ENCODE peak calls at places on chromosomes 11 and 22, in seven cellular contexts. One of them, this sample, is unnamed.

GRCh38 chr22:18977824-18978425 is 41.8 kb upstream of the PRODH start:
- DNase-seq in coronary artery: no peak
- DNase-seq in H9: no peak
- DNase-seq in OCI-LY7: no peak
- DNase-seq in HFF-Myc: no peak
- DNase-seq in CD8-positive, alpha-beta T cell: no peak
- DNase-seq in upper lobe of right lung: peak
- DNase-seq in this sample: no peak

GRCh38 chr11:114036156-114036811 is 23.2 kb upstream of the ZBTB16 start:
- DNase-seq in coronary artery: peak
- DNase-seq in H9: peak
- DNase-seq in OCI-LY7: peak
- DNase-seq in HFF-Myc: no peak
- DNase-seq in CD8-positive, alpha-beta T cell: peak
- DNase-seq in upper lobe of right lung: peak
- DNase-seq in this sample: peak

GRCh38 chr11:126874276-126874675 is 126.3 kb downstream of the KIRREL3 start:
- DNase-seq in coronary artery: no peak
- DNase-seq in H9: no peak
- DNase-seq in OCI-LY7: no peak
- DNase-seq in HFF-Myc: no peak
- DNase-seq in CD8-positive, alpha-beta T cell: no peak
- DNase-seq in upper lobe of right lung: no peak
- DNase-seq in this sample: no peak

GRCh38 chr11:63917685-63918523 is 940 bp upstream of the RCOR2 start:
- DNase-seq in coronary artery: peak
- DNase-seq in H9: peak
- DNase-seq in OCI-LY7: peak
- DNase-seq in HFF-Myc: no peak
- DNase-seq in CD8-positive, alpha-beta T cell: no peak
- DNase-seq in upper lobe of right lung: no peak
- DNase-seq in this sample: peak

GRCh38 chr22:21443735-21444421 is 23.3 kb upstream of the TMEM191C start:
- DNase-seq in coronary artery: peak
- DNase-seq in H9: peak
- DNase-seq in OCI-LY7: no peak
- DNase-seq in HFF-Myc: no peak
- DNase-seq in CD8-positive, alpha-beta T cell: no peak
- DNase-seq in upper lobe of right lung: peak
- DNase-seq in this sample: no peak

GRCh38 chr22:37521236-37521739 is 2.1 kb upstream of the CARD10 start:
- DNase-seq in coronary artery: no peak
- DNase-seq in H9: no peak
- DNase-seq in OCI-LY7: no peak
- DNase-seq in HFF-Myc: no peak
- DNase-seq in CD8-positive, alpha-beta T cell: no peak
- DNase-seq in upper lobe of right lung: no peak
- DNase-seq in this sample: no peak

GRCh38 chr22:31945971-31946680 is 1.8 kb downstream of the YWHAH start:
- DNase-seq in coronary artery: no peak
- DNase-seq in H9: no peak
- DNase-seq in OCI-LY7: peak
- DNase-seq in HFF-Myc: no peak
- DNase-seq in CD8-positive, alpha-beta T cell: no peak
- DNase-seq in upper lobe of right lung: no peak
- DNase-seq in this sample: no peak

GRCh38 chr11:24779791-24780190 is 282.9 kb downstream of the LUZP2 start:
- DNase-seq in coronary artery: no peak
- DNase-seq in H9: no peak
- DNase-seq in OCI-LY7: no peak
- DNase-seq in HFF-Myc: no peak
- DNase-seq in CD8-positive, alpha-beta T cell: no peak
- DNase-seq in upper lobe of right lung: no peak
- DNase-seq in this sample: no peak

GRCh38 chr22:46511391-46512370 is 25.7 kb downstream of the CELSR1 start:
- DNase-seq in coronary artery: no peak
- DNase-seq in H9: no peak
- DNase-seq in OCI-LY7: no peak
- DNase-seq in HFF-Myc: no peak
- DNase-seq in CD8-positive, alpha-beta T cell: no peak
- DNase-seq in upper lobe of right lung: no peak
- DNase-seq in this sample: no peak

GRCh38 chr11:117862753-117863152 is 13.7 kb downstream of the FXYD6 start:
- DNase-seq in coronary artery: no peak
- DNase-seq in H9: peak
- DNase-seq in OCI-LY7: no peak
- DNase-seq in HFF-Myc: no peak
- DNase-seq in CD8-positive, alpha-beta T cell: no peak
- DNase-seq in upper lobe of right lung: no peak
- DNase-seq in this sample: no peak

GRCh38 chr11:8251767-8252295 is 11.8 kb downstream of the LMO1 start:
- DNase-seq in coronary artery: no peak
- DNase-seq in H9: peak
- DNase-seq in OCI-LY7: no peak
- DNase-seq in HFF-Myc: no peak
- DNase-seq in CD8-positive, alpha-beta T cell: no peak
- DNase-seq in upper lobe of right lung: peak
- DNase-seq in this sample: no peak

GRCh38 chr11:12139144-12139881 is 28.9 kb downstream of the MICAL2 start:
- DNase-seq in coronary artery: no peak
- DNase-seq in H9: no peak
- DNase-seq in OCI-LY7: no peak
- DNase-seq in HFF-Myc: no peak
- DNase-seq in CD8-positive, alpha-beta T cell: no peak
- DNase-seq in upper lobe of right lung: peak
- DNase-seq in this sample: no peak

GRCh38 chr11:32154275-32154674 is 63.4 kb downstream of the RCN1 start:
- DNase-seq in coronary artery: no peak
- DNase-seq in H9: no peak
- DNase-seq in OCI-LY7: no peak
- DNase-seq in HFF-Myc: no peak
- DNase-seq in CD8-positive, alpha-beta T cell: no peak
- DNase-seq in upper lobe of right lung: no peak
- DNase-seq in this sample: no peak
- TF ChIP-seq CTCF in coronary artery: no peak
- TF ChIP-seq CTCF in H9: peak
- TF ChIP-seq CTCF in OCI-LY7: no peak
- TF ChIP-seq CTCF in HFF-Myc: peak
- TF ChIP-seq CTCF in CD8-positive, alpha-beta T cell: no peak
- TF ChIP-seq CTCF in upper lobe of right lung: no peak
- TF ChIP-seq CTCF in this sample: no peak

DNA sequence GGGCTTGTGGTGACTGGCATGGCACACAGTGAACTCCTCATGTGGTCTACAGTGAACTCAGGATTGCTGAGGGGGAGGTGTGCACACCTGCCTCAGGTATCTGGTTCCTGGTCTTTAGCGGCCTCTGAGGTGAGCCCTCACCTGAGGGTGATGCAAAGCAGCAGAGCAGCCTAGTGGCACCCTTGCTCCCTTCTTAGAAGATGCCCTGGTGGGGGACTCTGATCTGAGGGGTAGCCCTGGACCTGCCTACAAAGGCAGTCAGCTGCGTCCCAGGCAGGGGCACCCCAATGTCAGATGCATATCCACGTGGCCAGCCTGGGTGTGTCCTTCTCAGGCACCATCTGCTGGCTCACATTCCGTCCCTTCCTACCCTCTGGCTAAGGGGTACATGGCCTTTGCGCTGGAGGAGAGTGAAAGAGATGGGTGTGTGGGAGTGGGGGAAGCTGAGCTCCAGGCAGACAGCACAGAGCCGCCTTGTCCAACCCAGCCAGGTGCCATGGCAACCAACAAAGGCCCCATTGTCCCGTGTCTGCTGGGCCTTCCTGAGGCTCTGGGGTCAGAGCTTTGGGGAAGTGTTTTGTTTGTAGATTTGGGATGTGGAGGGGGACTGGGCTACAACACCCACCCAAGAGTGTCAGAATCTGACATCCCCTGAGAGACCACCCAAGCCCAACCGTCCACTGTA is 5.8 kb downstream of the PLEKHB1 start:
- DNase-seq in coronary artery: no peak
- DNase-seq in H9: no peak
- DNase-seq in OCI-LY7: no peak
- DNase-seq in HFF-Myc: no peak
- DNase-seq in CD8-positive, alpha-beta T cell: no peak
- DNase-seq in upper lobe of right lung: peak
- DNase-seq in this sample: peak
- TF ChIP-seq CTCF in coronary artery: no peak
- TF ChIP-seq CTCF in H9: no peak
- TF ChIP-seq CTCF in OCI-LY7: no peak
- TF ChIP-seq CTCF in HFF-Myc: no peak
- TF ChIP-seq CTCF in CD8-positive, alpha-beta T cell: no peak
- TF ChIP-seq CTCF in upper lobe of right lung: no peak
- TF ChIP-seq CTCF in this sample: no peak

GRCh38 chr22:27919943-27920755 is 1.1 kb upstream of the PITPNB start:
- DNase-seq in coronary artery: peak
- DNase-seq in H9: peak
- DNase-seq in OCI-LY7: no peak
- DNase-seq in HFF-Myc: peak
- DNase-seq in CD8-positive, alpha-beta T cell: no peak
- DNase-seq in upper lobe of right lung: no peak
- DNase-seq in this sample: peak
- TF ChIP-seq CTCF in coronary artery: no peak
- TF ChIP-seq CTCF in H9: peak
- TF ChIP-seq CTCF in OCI-LY7: no peak
- TF ChIP-seq CTCF in HFF-Myc: no peak
- TF ChIP-seq CTCF in CD8-positive, alpha-beta T cell: no peak
- TF ChIP-seq CTCF in upper lobe of right lung: no peak
- TF ChIP-seq CTCF in this sample: no peak

GRCh38 chr22:38861170-38861874 is 10.7 kb downstream of the CBX6 start:
- DNase-seq in coronary artery: no peak
- DNase-seq in H9: peak
- DNase-seq in OCI-LY7: no peak
- DNase-seq in HFF-Myc: no peak
- DNase-seq in CD8-positive, alpha-beta T cell: no peak
- DNase-seq in upper lobe of right lung: peak
- DNase-seq in this sample: no peak
- TF ChIP-seq CTCF in coronary artery: no peak
- TF ChIP-seq CTCF in H9: peak
- TF ChIP-seq CTCF in OCI-LY7: peak
- TF ChIP-seq CTCF in HFF-Myc: no peak
- TF ChIP-seq CTCF in CD8-positive, alpha-beta T cell: no peak
- TF ChIP-seq CTCF in upper lobe of right lung: no peak
- TF ChIP-seq CTCF in this sample: no peak

DNA sequence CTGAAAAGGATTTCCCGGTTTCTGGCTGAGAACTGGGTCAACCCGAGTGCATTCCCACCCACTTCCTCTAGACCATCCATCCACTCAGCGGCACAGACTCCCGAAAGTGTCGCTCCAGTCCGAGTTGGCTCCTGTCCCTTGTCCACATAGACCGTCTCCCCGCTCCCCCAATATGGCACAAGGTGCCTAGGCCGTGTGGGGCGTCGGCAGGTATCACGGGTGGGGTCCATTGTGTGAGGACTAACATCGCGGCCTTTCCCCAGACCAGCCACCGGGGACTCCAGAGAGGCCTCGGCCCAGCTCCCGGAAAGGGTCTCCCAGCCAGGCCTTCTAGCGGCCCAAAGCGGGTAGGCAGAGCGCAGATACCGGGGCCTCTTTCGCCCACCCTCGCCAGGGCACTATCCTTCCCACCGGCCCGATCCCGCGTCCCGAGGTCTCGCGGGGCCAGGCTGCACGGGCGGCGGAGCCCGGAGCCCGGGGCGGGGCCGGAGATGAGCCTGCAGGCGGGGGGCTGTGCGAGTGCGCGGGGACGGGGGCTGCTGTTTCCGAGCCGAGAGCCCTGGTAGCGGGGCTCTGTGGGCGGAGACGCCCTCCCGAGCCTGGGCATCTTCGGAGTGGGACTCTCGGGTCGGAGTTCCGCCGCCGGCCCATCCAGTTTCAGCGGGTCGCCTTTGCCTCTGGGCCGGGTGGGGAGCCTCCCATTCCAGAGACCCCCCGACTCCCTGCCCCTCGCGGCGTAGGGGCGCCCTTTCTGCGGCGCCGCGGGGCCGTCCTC is 21.1 kb downstream of the SERPINH1 start:
- DNase-seq in coronary artery: peak
- DNase-seq in H9: peak
- DNase-seq in OCI-LY7: peak
- DNase-seq in HFF-Myc: no peak
- DNase-seq in CD8-positive, alpha-beta T cell: peak
- DNase-seq in upper lobe of right lung: peak
- DNase-seq in this sample: peak
- TF ChIP-seq CTCF in coronary artery: peak
- TF ChIP-seq CTCF in H9: peak
- TF ChIP-seq CTCF in OCI-LY7: no peak
- TF ChIP-seq CTCF in HFF-Myc: peak
- TF ChIP-seq CTCF in CD8-positive, alpha-beta T cell: no peak
- TF ChIP-seq CTCF in upper lobe of right lung: peak
- TF ChIP-seq CTCF in this sample: peak

GRCh38 chr22:36204641-36205032 is 3.0 kb upstream of the APOL4 start:
- DNase-seq in coronary artery: no peak
- DNase-seq in H9: no peak
- DNase-seq in OCI-LY7: no peak
- DNase-seq in HFF-Myc: no peak
- DNase-seq in CD8-positive, alpha-beta T cell: no peak
- DNase-seq in upper lobe of right lung: no peak
- DNase-seq in this sample: no peak
- TF ChIP-seq CTCF in coronary artery: no peak
- TF ChIP-seq CTCF in H9: no peak
- TF ChIP-seq CTCF in OCI-LY7: no peak
- TF ChIP-seq CTCF in HFF-Myc: no peak
- TF ChIP-seq CTCF in CD8-positive, alpha-beta T cell: no peak
- TF ChIP-seq CTCF in upper lobe of right lung: no peak
- TF ChIP-seq CTCF in this sample: no peak

DNA sequence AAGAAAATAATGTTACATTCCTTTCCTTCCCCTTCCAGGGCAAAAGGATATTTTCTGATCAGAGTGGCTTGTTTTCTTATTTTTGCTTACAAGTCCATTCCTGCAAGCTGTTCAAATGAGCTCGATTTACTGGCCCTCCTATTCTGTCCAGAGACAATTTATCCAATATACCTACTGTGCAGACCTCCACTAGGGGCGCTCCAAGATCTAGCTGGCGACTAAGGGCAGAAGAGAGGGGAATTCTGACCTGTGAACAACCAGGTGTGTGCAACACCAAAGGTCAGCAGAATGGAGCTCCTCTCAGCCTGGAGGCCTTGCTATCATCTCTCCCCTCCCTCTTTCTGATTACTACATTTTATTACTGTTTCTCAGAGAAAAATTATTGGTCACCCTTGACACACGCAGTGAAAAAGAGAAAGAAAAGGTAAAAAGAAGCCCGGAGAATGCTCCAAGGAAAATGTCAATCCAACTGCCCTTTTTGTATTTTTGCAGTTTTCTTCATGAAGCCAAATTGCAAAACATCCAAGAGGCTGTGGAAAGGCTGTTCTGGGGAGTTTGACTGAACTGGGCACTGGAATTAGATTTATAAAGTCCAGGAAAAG is 3.2 kb downstream of the SEZ6L start:
- DNase-seq in coronary artery: no peak
- DNase-seq in H9: peak
- DNase-seq in OCI-LY7: peak
- DNase-seq in HFF-Myc: no peak
- DNase-seq in CD8-positive, alpha-beta T cell: no peak
- DNase-seq in upper lobe of right lung: no peak
- DNase-seq in this sample: peak
- TF ChIP-seq CTCF in coronary artery: peak
- TF ChIP-seq CTCF in H9: peak
- TF ChIP-seq CTCF in OCI-LY7: peak
- TF ChIP-seq CTCF in HFF-Myc: peak
- TF ChIP-seq CTCF in CD8-positive, alpha-beta T cell: peak
- TF ChIP-seq CTCF in upper lobe of right lung: peak
- TF ChIP-seq CTCF in this sample: peak